ENCODE peak calls at places on chromosomes 13 and 19, in seven cellular contexts. F, G, S, X, K, V and E are unnamed samples.

GRCh38 chr13:77521194-77521593 is 14.3 kb upstream of the SCEL start:
- DNase-seq in K (no peak), X (no peak), S (no peak), G (no peak), F (no peak), V (no peak), E (no peak)

GRCh38 chr13:100175078-100175802 is 86.3 kb downstream of the PCCA start:
- DNase-seq in S (no peak), G (no peak), X (no peak), K (no peak), V (no peak), F (no peak), E (no peak)

GRCh38 chr13:36370108-36370429 is 23.9 kb upstream of the SPART start:
- DNase-seq in G (no peak), S (no peak), X (no peak), F (no peak), V (no peak), K (no peak), E (no peak)

GRCh38 chr13:89748716-89749115 is 1598.8 kb upstream of the MIR17HG start:
- DNase-seq in K (no peak), G (no peak), V (no peak), S (no peak), F (no peak), X (no peak), E (no peak)

GRCh38 chr13:111325941-111326620 is 5.6 kb downstream of the TEX29 start:
- DNase-seq in V (no peak), S (no peak), X (no peak), F (no peak), G (no peak), K (no peak), E (no peak)

GRCh38 chr13:33194820-33195692 is 90.5 kb downstream of the STARD13 start:
- DNase-seq in X (no peak), S (no peak), F (peak), V (no peak), G (no peak), K (no peak), E (no peak)

GRCh38 chr13:49926019-49926418 is 10.1 kb downstream of the SPRYD7 start:
- DNase-seq in K (peak), X (no peak), F (no peak), S (no peak), V (no peak), G (no peak), E (no peak)

GRCh38 chr19:40150170-40150569 is 41.1 kb upstream of the MAP3K10 start:
- DNase-seq in X (no peak), F (peak), G (no peak), V (no peak), K (no peak), S (no peak), E (no peak)

GRCh38 chr19:18157465-18158063 is 4.6 kb downstream of the PIK3R2 start:
- DNase-seq in S (no peak), X (no peak), K (no peak), F (no peak), V (no peak), G (no peak), E (no peak)

GRCh38 chr13:27943951-27944350 is 24.2 kb downstream of the PDX1 start:
- DNase-seq in X (no peak), V (no peak), G (no peak), F (no peak), S (no peak), K (no peak), E (no peak)

GRCh38 chr19:6519289-6519688 is 11.5 kb upstream of the TNFSF9 start:
- DNase-seq in X (peak), G (no peak), F (peak), S (no peak), K (no peak), V (no peak), E (peak)

GRCh38 chr13:98413796-98414195 is 163.1 kb downstream of the STK24 start:
- DNase-seq in V (peak), X (no peak), K (no peak), F (no peak), S (no peak), G (no peak), E (no peak)

GRCh38 chr13:110447058-110447511 is 114.4 kb downstream of the RAB20 start:
- DNase-seq in V (no peak), K (no peak), G (no peak), S (no peak), X (no peak), F (no peak), E (no peak)

GRCh38 chr13:42478531-42479156 is 95.3 kb upstream of the TNFSF11 start:
- DNase-seq in K (no peak), V (no peak), G (no peak), X (no peak), S (no peak), F (no peak), E (no peak)

GRCh38 chr19:6531163-6531955 is 533 bp downstream of the TNFSF9 start:
- DNase-seq in V (no peak), K (no peak), S (no peak), X (no peak), F (no peak), G (no peak), E (no peak)

GRCh38 chr19:46648961-46649960 is 11.7 kb downstream of the DACT3 start:
- DNase-seq in G (no peak), V (no peak), F (no peak), X (no peak), S (no peak), K (no peak), E (no peak)

GRCh38 chr13:98103942-98104880 is 38.7 kb upstream of the FARP1 start:
- DNase-seq in G (no peak), K (no peak), F (no peak), S (no peak), V (no peak), X (no peak), E (no peak)

GRCh38 chr19:45473366-45474190 is 5.8 kb downstream of the FOSB start:
- DNase-seq in F (no peak), K (peak), V (no peak), S (no peak), G (no peak), X (no peak), E (no peak)

GRCh38 chr13:48528720-48529119 is 4.2 kb downstream of the RCBTB2 start:
- DNase-seq in F (no peak), V (no peak), S (no peak), K (no peak), X (no peak), G (no peak), E (no peak)

GRCh38 chr13:42720116-42720857 is 61.1 kb upstream of the FAM216B start:
- DNase-seq in K (no peak), G (no peak), X (peak), F (peak), S (no peak), V (no peak), E (peak)

GRCh38 chr13:102195566-102196462 is 206.0 kb downstream of the FGF14 start:
- DNase-seq in X (no peak), F (no peak), G (no peak), K (no peak), V (no peak), S (no peak), E (peak)

GRCh38 chr19:8515317-8515716 is 1.4 kb upstream of the ZNF414 start:
- DNase-seq in F (no peak), V (peak), G (peak), X (no peak), S (peak), K (no peak), E (no peak)

GRCh38 chr13:102260256-102260655 is 141.6 kb downstream of the FGF14 start:
- DNase-seq in S (no peak), G (no peak), X (no peak), V (no peak), F (no peak), K (no peak), E (no peak)

GRCh38 chr19:53333071-53333465 is 481 bp upstream of the ZNF845 start:
- DNase-seq in V (peak), G (peak), K (no peak), S (no peak), F (no peak), X (no peak), E (no peak)

GRCh38 chr13:32135655-32136054 is 104.1 kb downstream of the FRY start:
- DNase-seq in G (no peak), V (no peak), F (peak), S (no peak), K (no peak), X (no peak), E (peak)

GRCh38 chr13:85536706-85537105 is 262.5 kb downstream of the SLITRK6 start:
- DNase-seq in S (no peak), V (no peak), X (peak), F (no peak), K (no peak), G (no peak), E (no peak)

GRCh38 chr13:47945738-47946137 is 55.3 kb downstream of the SUCLA2 start:
- DNase-seq in S (no peak), F (no peak), G (no peak), X (no peak), K (no peak), V (no peak), E (peak)

GRCh38 chr19:1251233-1251502 is 2.8 kb downstream of the MIDN start:
- DNase-seq in K (peak), F (no peak), G (peak), S (no peak), V (peak), X (no peak), E (no peak)

GRCh38 chr13:49444517-49445395 is 682 bp downstream of the SETDB2 start:
- DNase-seq in F (peak), K (peak), V (peak), G (no peak), S (peak), X (peak), E (peak)

GRCh38 chr19:18478545-18479311 is 40.8 kb upstream of the ISYNA1 start:
- DNase-seq in F (peak), K (peak), V (no peak), G (peak), S (peak), X (no peak), E (peak)